ENCODE peak calls at places on chromosomes 1 and 21, in four cellular contexts. A, O, H and C are unnamed samples.

GRCh38 chr1:182611326-182611725 is 7.1 kb upstream of the RGS16 start:
- DNase-seq in H (no peak), O (no peak), A (no peak), C (no peak)

GRCh38 chr1:169727307-169727706 is 6.6 kb downstream of the SELE start:
- DNase-seq in O (no peak), H (no peak), A (no peak), C (no peak)

GRCh38 chr21:27201197-27201596 is 234.3 kb upstream of the ADAMTS5 start:
- DNase-seq in H (no peak), O (peak), A (peak), C (no peak)

GRCh38 chr1:164905891-164906290 is 346.9 kb downstream of the PBX1 start:
- DNase-seq in A (no peak), O (no peak), H (no peak), C (no peak)

GRCh38 chr21:40707271-40707670 is 139.7 kb downstream of the DSCAM start:
- DNase-seq in O (no peak), A (no peak), H (no peak), C (no peak)

GRCh38 chr21:33158654-33159053 is 71.1 kb upstream of the IFNAR2 start:
- DNase-seq in H (no peak), O (no peak), A (no peak), C (no peak)

GRCh38 chr1:235161685-235162327 is 756 bp upstream of the RBM34 start:
- DNase-seq in H (no peak), O (no peak), A (no peak), C (no peak)

GRCh38 chr1:235009074-235009473 is 119.6 kb downstream of the TOMM20 start:
- DNase-seq in H (no peak), A (no peak), O (no peak), C (no peak)

GRCh38 chr1:186531561-186532165 is 70.7 kb upstream of the PDC start:
- DNase-seq in H (no peak), O (peak), A (peak), C (no peak)

GRCh38 chr1:6822530-6823359 is 37.5 kb downstream of the CAMTA1 start:
- DNase-seq in O (no peak), A (no peak), H (no peak), C (no peak)

GRCh38 chr1:208714356-208714755 is 470.2 kb upstream of the PLXNA2 start:
- DNase-seq in A (no peak), H (no peak), O (no peak), C (no peak)

GRCh38 chr21:36369064-36369685 is 16.0 kb upstream of the CHAF1B start:
- DNase-seq in A (no peak), O (no peak), H (no peak), C (no peak)

GRCh38 chr1:229952670-229953520 is 114.1 kb upstream of the GALNT2 start:
- DNase-seq in A (no peak), O (no peak), H (no peak), C (no peak)

GRCh38 chr1:117537291-117537920 is 68.4 kb upstream of the TENT5C start:
- DNase-seq in H (no peak), A (no peak), O (no peak), C (no peak)

GRCh38 chr1:47859092-47859743 is 138.0 kb downstream of the TRABD2B start:
- DNase-seq in H (no peak), O (no peak), A (no peak), C (no peak)

GRCh38 chr1:65229754-65230339 is 79.5 kb upstream of the DNAJC6 start:
- DNase-seq in O (no peak), A (no peak), H (no peak), C (no peak)

GRCh38 chr1:67724928-67725560 is 40.0 kb downstream of the GADD45A start:
- DNase-seq in H (no peak), O (peak), A (peak), C (peak)

GRCh38 chr1:161402446-161402845 is 34.8 kb upstream of the CFAP126 start:
- DNase-seq in H (no peak), A (no peak), O (no peak), C (no peak)

GRCh38 chr21:15617968-15618367 is 111.8 kb upstream of the USP25 start:
- DNase-seq in O (peak), H (no peak), A (peak), C (no peak)

GRCh38 chr1:246213947-246214346 is 293.1 kb downstream of the SMYD3 start:
- DNase-seq in O (no peak), H (no peak), A (no peak), C (no peak)

GRCh38 chr1:27547220-27548116 is 56.5 kb downstream of the AHDC1 start:
- DNase-seq in O (no peak), A (no peak), H (no peak), C (no peak)
- TF ChIP-seq CTCF in O (no peak), A (no peak), H (no peak), C (peak)

GRCh38 chr1:200302893-200303250 is 107.0 kb downstream of the ZNF281 start:
- DNase-seq in H (peak), O (peak), A (no peak), C (no peak)
- TF ChIP-seq CTCF in H (no peak), O (no peak), A (no peak), C (no peak)

GRCh38 chr1:44608141-44608540 is 66.1 kb downstream of the TMEM53 start:
- DNase-seq in H (no peak), A (no peak), O (no peak), C (no peak)
- TF ChIP-seq CTCF in H (no peak), A (peak), O (peak), C (peak)

GRCh38 chr1:8903410-8903809 is 24.9 kb upstream of the ENO1 start:
- DNase-seq in H (no peak), O (peak), A (peak), C (no peak)
- TF ChIP-seq CTCF in H (no peak), O (no peak), A (no peak), C (no peak)